ENCODE peak calls at places on chromosome 12, in seven cellular contexts. Z, I, J, O, R, Y and X are unnamed samples.

GRCh38 chr12:3752741-3753486 is at the start of gene CRACR2A:
- DNase-seq in J (peak), Z (peak), R (peak), O (peak), Y (peak), I (peak), X (peak)

GRCh38 chr12:109947511-109947910 is 47.4 kb downstream of the TCHP start:
- DNase-seq in Z (no peak), O (peak), I (no peak), Y (no peak), R (no peak), J (no peak), X (no peak)

GRCh38 chr12:44750468-44750867 is 125.6 kb downstream of the NELL2 start:
- DNase-seq in J (no peak), Y (no peak), O (no peak), Z (no peak), R (no peak), I (no peak), X (no peak)

GRCh38 chr12:121800694-121801600 is 2.9 kb upstream of the SETD1B start:
- DNase-seq in I (peak), Z (peak), Y (peak), O (peak), R (peak), J (peak), X (peak)

GRCh38 chr12:27284751-27285150 is 40.7 kb downstream of the STK38L start:
- DNase-seq in I (no peak), Y (no peak), Z (no peak), R (no peak), O (peak), J (no peak), X (no peak)

GRCh38 chr12:16349132-16349463 is 1.7 kb downstream of the MGST1 start:
- DNase-seq in I (no peak), O (peak), R (peak), Y (no peak), Z (no peak), J (peak), X (no peak)

GRCh38 chr12:15090441-15090840 is 117.6 kb downstream of the PDE6H start:
- DNase-seq in O (no peak), I (no peak), Z (no peak), J (no peak), Y (no peak), R (no peak), X (no peak)

GRCh38 chr12:26830783-26831601 is 2.0 kb downstream of the ITPR2 start:
- DNase-seq in J (no peak), R (no peak), O (no peak), Z (no peak), Y (no peak), I (no peak), X (no peak)

GRCh38 chr12:106144847-106145246 is 6.1 kb upstream of the NUAK1 start:
- DNase-seq in O (no peak), R (no peak), I (no peak), Y (no peak), Z (no peak), J (no peak), X (no peak)

GRCh38 chr12:3237154-3237520 is 160.0 kb downstream of the TSPAN9 start:
- DNase-seq in J (no peak), Y (no peak), O (no peak), R (no peak), I (no peak), Z (no peak), X (no peak)

DNA sequence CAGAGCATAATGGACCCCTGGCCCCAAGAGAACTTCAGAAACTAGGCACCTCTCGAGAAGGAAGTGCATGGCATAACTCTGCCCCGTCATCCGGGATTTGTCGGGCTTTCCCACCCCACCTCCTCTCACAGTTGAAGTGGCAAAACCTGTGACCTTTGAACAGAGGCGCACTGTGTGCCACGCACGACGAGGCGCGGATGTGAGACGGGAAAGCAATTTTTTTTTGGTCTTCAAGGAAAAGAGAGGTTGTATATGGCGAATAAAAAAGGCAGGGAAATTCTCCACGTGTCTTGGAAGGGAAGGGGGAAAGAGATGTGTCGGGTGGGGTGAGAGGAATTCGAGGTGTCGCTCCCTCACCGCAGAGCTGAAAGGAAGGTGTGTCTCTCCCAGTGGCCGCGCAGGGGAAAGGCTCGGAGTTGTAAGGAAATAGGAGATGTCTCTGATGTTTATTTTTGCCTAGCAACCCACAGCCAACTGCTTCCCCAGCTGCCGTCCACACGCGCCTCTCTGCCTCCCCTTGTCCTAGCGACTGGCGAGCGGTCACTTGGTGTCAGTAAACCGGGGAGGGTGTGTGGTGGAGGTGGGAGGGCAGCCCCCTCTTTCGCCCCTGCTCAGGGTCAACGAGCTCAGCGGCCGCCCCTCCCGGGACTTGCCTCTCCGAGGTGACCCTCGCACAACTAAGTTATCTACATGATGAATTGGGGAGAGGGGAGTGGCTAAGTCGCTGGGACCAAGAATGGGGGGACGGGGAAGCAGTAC is 819 bp upstream of the DYRK2 start:
- DNase-seq in J (peak), O (peak), R (peak), I (peak), Y (peak), Z (peak), X (peak)
- TF ChIP-seq CTCF in J (peak), O (peak), R (peak), I (peak), Y (peak), Z (no peak), X (no peak)

GRCh38 chr12:123150804-123151678 is at the start of gene PITPNM2:
- DNase-seq in R (peak), Y (peak), O (peak), I (peak), Z (peak), J (peak), X (peak)

GRCh38 chr12:123149828-123150272 is 1.0 kb downstream of the PITPNM2 start:
- DNase-seq in R (no peak), I (no peak), J (no peak), O (no peak), Z (no peak), Y (no peak), X (no peak)

GRCh38 chr12:123149088-123149827 is 1.6 kb downstream of the PITPNM2 start:
- DNase-seq in Y (no peak), O (no peak), R (no peak), Z (no peak), J (no peak), I (no peak), X (no peak)

GRCh38 chr12:123150273-123150803 is 552 bp downstream of the PITPNM2 start:
- DNase-seq in I (peak), Z (peak), J (peak), Y (peak), R (peak), O (no peak), X (no peak)

GRCh38 chr12:123148223-123148622 is 2.7 kb downstream of the PITPNM2 start:
- DNase-seq in Y (no peak), R (no peak), Z (no peak), J (no peak), O (no peak), I (no peak), X (no peak)
- TF ChIP-seq CTCF in Y (no peak), R (no peak), Z (no peak), J (no peak), O (no peak), I (no peak), X (no peak)

DNA sequence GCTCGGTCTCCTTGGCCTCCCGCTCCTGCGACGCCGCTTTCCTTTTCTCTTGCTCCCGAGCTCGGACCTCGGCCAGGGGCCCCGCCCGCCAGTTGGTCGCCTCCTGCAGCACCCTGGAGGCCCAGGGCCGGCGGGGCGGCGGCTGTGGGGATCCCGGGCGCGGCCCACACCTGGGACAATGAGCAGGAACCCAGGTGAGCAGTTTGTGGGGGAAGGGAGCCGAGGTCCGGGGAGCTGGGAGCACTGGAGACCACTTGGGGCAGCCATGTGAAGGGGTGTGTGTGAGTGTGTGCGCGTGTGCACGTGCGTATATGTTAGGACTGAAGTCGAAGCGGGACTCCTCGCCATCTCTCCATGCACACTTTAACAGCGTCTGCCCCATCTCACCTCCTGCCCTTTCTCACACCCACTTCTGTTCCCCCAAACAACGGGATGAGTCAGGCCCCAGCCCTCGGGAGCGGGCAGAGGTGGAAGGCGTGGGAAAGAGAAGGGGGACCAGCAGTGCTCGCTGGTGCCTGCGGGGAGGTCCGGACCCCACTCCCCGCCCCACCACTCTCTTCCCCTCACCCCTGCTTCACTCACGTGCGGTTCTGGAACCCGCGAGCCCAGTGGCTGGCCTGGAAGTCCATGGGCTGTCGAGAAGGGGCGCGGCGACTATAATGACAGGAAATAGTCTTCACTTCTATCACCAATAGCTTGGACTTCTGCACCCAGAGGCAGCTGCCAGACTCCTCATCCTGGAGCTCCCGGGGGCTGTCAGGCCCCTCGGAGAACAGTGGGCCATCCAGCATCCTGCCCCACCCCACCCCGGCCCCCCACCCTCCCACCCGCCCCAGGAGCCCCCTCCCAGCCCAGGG is 450 bp downstream of the DDN start:
- DNase-seq in O (peak), Y (no peak), I (peak), R (peak), J (peak), Z (peak), X (no peak)
- TF ChIP-seq CTCF in O (no peak), Y (no peak), I (no peak), R (no peak), J (no peak), Z (no peak), X (no peak)

GRCh38 chr12:124443929-124444712 is 123.3 kb downstream of the NCOR2 start:
- DNase-seq in J (no peak), O (no peak), Y (no peak), Z (no peak), R (peak), I (peak), X (no peak)
- TF ChIP-seq CTCF in J (no peak), O (no peak), Y (no peak), Z (no peak), R (no peak), I (no peak), X (no peak)

DNA sequence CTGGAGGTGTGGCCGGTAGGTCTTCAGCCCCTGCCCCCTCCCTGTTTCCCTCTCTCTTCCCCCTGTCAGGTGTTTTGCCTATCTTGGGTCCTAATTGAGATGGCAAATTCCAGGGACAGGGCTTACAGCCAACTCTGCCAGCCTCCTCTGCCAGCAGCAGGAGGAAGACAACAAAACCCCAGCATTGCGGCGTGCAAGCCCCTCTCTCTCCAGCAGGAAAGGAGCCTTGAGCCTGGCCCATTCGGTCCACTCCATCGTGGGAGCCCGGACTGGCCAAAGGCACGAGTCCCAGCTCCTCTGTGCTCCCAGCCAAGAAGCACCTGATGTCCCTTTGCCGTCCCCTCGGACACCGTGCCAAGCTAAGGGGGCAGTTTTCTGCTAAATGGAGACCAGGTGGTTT is 56.9 kb upstream of the LHX5 start:
- DNase-seq in R (no peak), O (no peak), I (no peak), Y (no peak), J (no peak), Z (no peak), X (no peak)
- TF ChIP-seq CTCF in R (no peak), O (no peak), I (no peak), Y (no peak), J (no peak), Z (no peak), X (no peak)